ENCODE peak calls at places on chromosomes 6 and 20, in six cellular contexts. A is nephron progenitor cell; P is stimulated activated CD4-positive, alpha-beta T cell treated with anti-CD3 and anti-CD28 coated beads, Interleukin-1b, Interleukin-23, amount 100 ng/mL, for 4 hours; D is activated CD4-positive, alpha-beta T cell treated with anti-CD3 and anti-CD28 coated beads, Interleukin-2, amount 10 ng/mL, durations not matched to agents 24 days and 14 days; H is left ventricle myocardium superior; C is heart right ventricle. K is an unnamed sample.

GRCh38 chr6:47076422-47077344 is 34.6 kb upstream of the ADGRF1 start:
- DNase-seq in H (no peak), A (no peak), D (no peak), P (no peak), C (no peak), K (no peak)

GRCh38 chr6:90493332-90493731 is 93.5 kb downstream of the MAP3K7 start:
- DNase-seq in D (peak; percentile 16), H (no peak), P (no peak), C (no peak), A (no peak), K (no peak)

GRCh38 chr6:157240059-157240959 is 83.0 kb downstream of the TMEM242 start:
- DNase-seq in P (no peak), A (peak; percentile 49), C (no peak), H (peak; percentile 71), D (peak; percentile 70), K (no peak)

GRCh38 chr20:63536241-63536977 is 767 bp downstream of the PTK6 start:
- DNase-seq in P (no peak), D (no peak), A (peak; percentile 32), C (peak; percentile 16), H (no peak), K (no peak)

GRCh38 chr6:149064026-149065017 is 253.2 kb upstream of the TAB2 start:
- DNase-seq in C (no peak), P (no peak), H (no peak), D (peak; percentile 60), A (no peak), K (no peak)

GRCh38 chr6:54525731-54526130 is 217.5 kb downstream of the TINAG start:
- DNase-seq in H (no peak), C (no peak), P (no peak), D (no peak), A (no peak), K (no peak)

GRCh38 chr6:2876210-2877056 is 26.7 kb downstream of the SERPINB9 start:
- DNase-seq in C (peak; percentile 74), H (peak; percentile 83), A (peak; percentile 42), D (peak; percentile 74), P (no peak), K (no peak)

GRCh38 chr6:158039571-158040050 is 57.9 kb downstream of the SYNJ2 start:
- DNase-seq in D (peak; percentile 73), H (peak; percentile 63), C (peak; percentile 39), P (no peak), A (no peak), K (no peak)

GRCh38 chr20:59318201-59318790 is 17.9 kb downstream of the EDN3 start:
- DNase-seq in H (no peak), C (no peak), D (no peak), P (no peak), A (no peak), K (no peak)

GRCh38 chr6:13554929-13555333 is 19.5 kb upstream of the SIRT5 start:
- DNase-seq in A (peak; percentile 42), P (no peak), C (peak; percentile 59), H (peak; percentile 54), D (no peak), K (no peak)

GRCh38 chr20:57568960-57569359 is 8.1 kb downstream of the PCK1 start:
- DNase-seq in A (no peak), P (no peak), D (no peak), C (no peak), H (no peak), K (no peak)

GRCh38 chr20:51143652-51144051 is 120.7 kb upstream of the KCNG1 start:
- DNase-seq in P (no peak), D (no peak), H (no peak), A (no peak), C (no peak), K (no peak)

GRCh38 chr6:87197547-87197946 is 42.2 kb downstream of the ZNF292 start:
- DNase-seq in D (no peak), H (no peak), A (no peak), P (no peak), C (no peak), K (no peak)

GRCh38 chr6:135088818-135089809 is 34.5 kb upstream of the HBS1L start:
- DNase-seq in P (no peak), A (no peak), C (no peak), H (no peak), D (peak; percentile 85), K (no peak)

GRCh38 chr6:135419162-135419561 is 78.4 kb downstream of the AHI1 start:
- DNase-seq in P (no peak), D (no peak), A (no peak), H (no peak), C (no peak), K (no peak)

GRCh38 chr20:61454053-61454452 is 202.0 kb downstream of the CDH4 start:
- DNase-seq in A (no peak), P (no peak), H (no peak), D (no peak), C (no peak), K (no peak)

GRCh38 chr6:139313784-139314545 is 22.2 kb upstream of the TXLNB start:
- DNase-seq in P (no peak), C (no peak), D (no peak), A (no peak), H (no peak), K (no peak)

GRCh38 chr6:119283214-119283613 is 66.3 kb downstream of the MAN1A1 start:
- DNase-seq in P (no peak), A (no peak), D (no peak), C (no peak), H (no peak), K (no peak)